ENCODE peak calls at places on chromosomes 16 and 17, in nine cellular contexts. K is colonic mucosa; X is NCI-H774; T is ACHN; Z is KBM-7; A is MV-4-11; J is activated T-helper 1 cell treated with anti-CD3 and anti-CD28 coated beads, Interleukin-12 subunit alpha, Interleukin-12 subunit beta, Interleukin-2, Interleukin-4 antibody, amounts not matched to agents 30 ng/mL and 10 ng/mL and 1 ng/mL, durations not matched to agents 14 hours and 24 hours and 36 hours; G is aorta; M is activated T-cell treated with anti-CD3 and anti-CD28 coated beads, Interleukin-2, amount 50 U/mL, for 24 hours. P is an unnamed sample.

GRCh38 chr17:81395600-81396277 is 482 bp downstream of the BAHCC1 start:
- DNase-seq in M (no peak), X (no peak), G (no peak), K (no peak), Z (no peak), A (no peak), J (no peak), T (no peak), P (no peak)

GRCh38 chr16:54284931-54285413 is 1.6 kb downstream of the IRX3 start:
- DNase-seq in K (no peak), M (no peak), J (no peak), T (peak; percentile 20), Z (peak; percentile 68), A (peak; percentile 46), X (peak; percentile 5), G (no peak), P (no peak)

GRCh38 chr17:63381101-63381729 is 64.9 kb downstream of the CYB561 start:
- DNase-seq in K (no peak), M (no peak), X (no peak), A (no peak), T (no peak), G (no peak), Z (no peak), J (no peak), P (no peak)

GRCh38 chr16:85364323-85365040 is 248.6 kb upstream of the GSE1 start:
- DNase-seq in T (no peak), M (no peak), G (no peak), K (no peak), X (no peak), J (no peak), Z (no peak), A (no peak), P (no peak)

GRCh38 chr17:38324141-38324540 is 19.6 kb downstream of the GPR179 start:
- DNase-seq in M (no peak), Z (no peak), G (no peak), X (no peak), T (no peak), A (no peak), K (no peak), J (no peak), P (no peak)

GRCh38 chr17:10114931-10115535 is 83.4 kb downstream of the GAS7 start:
- DNase-seq in K (peak; percentile 77), Z (peak; percentile 98), T (no peak), J (peak; percentile 9), X (no peak), M (peak; percentile 64), A (peak; percentile 100), G (peak; percentile 97), P (peak; percentile 74)

GRCh38 chr17:7832431-7832830 is 1.6 kb upstream of the KDM6B start:
- DNase-seq in M (no peak), Z (no peak), J (no peak), K (no peak), G (peak; percentile 41), T (no peak), A (no peak), X (no peak), P (no peak)

GRCh38 chr16:51540259-51540658 is 389.2 kb upstream of the SALL1 start:
- DNase-seq in T (no peak), Z (no peak), X (no peak), M (no peak), G (no peak), K (no peak), A (no peak), J (no peak), P (no peak)

GRCh38 chr17:67571478-67571877 is 146.3 kb upstream of the NOL11 start:
- DNase-seq in A (peak; percentile 30), X (no peak), Z (no peak), J (no peak), T (no peak), K (no peak), G (no peak), M (no peak), P (peak; percentile 41)

GRCh38 chr17:60149691-60150582 is at the start of gene CA4:
- DNase-seq in X (no peak), M (no peak), T (no peak), Z (no peak), A (no peak), K (no peak), G (no peak), J (no peak), P (no peak)

GRCh38 chr17:74192950-74193781 is 10.3 kb upstream of the RPL38 start:
- DNase-seq in K (peak; percentile 32), A (peak; percentile 96), Z (peak; percentile 37), X (peak; percentile 86), T (peak; percentile 39), J (no peak), G (peak; percentile 87), M (no peak), P (no peak)